ENCODE peak calls at places on chromosomes 5 and 9, in nine cellular contexts. One of them, this sample, is unnamed.

GRCh38 chr5:115602585-115603125 is 376 bp upstream of the TICAM2 start:
- DNase-seq in colonic mucosa: no peak
- DNase-seq in stimulated activated CD4-positive, alpha-beta T cell treated with anti-CD3 and anti-CD28 coated beads, Interleukin-12 subunit alpha, Interleukin-12 subunit beta, amount 100 ng/mL, for 4 hours: no peak
- DNase-seq in retinal pigment epithelial cell: no peak
- DNase-seq in HEK293T: no peak
- DNase-seq in activated T-helper 1 cell treated with Interleukin-2 at 50 U/mL for 16 hours: no peak
- DNase-seq in astrocyte of the spinal cord: peak
- DNase-seq in AG10803: no peak
- DNase-seq in left cardiac atrium: no peak
- DNase-seq in this sample: no peak

GRCh38 chr5:53603009-53603687 is 42.7 kb downstream of the NDUFS4 start:
- DNase-seq in colonic mucosa: no peak
- DNase-seq in stimulated activated CD4-positive, alpha-beta T cell treated with anti-CD3 and anti-CD28 coated beads, Interleukin-12 subunit alpha, Interleukin-12 subunit beta, amount 100 ng/mL, for 4 hours: no peak
- DNase-seq in retinal pigment epithelial cell: no peak
- DNase-seq in HEK293T: no peak
- DNase-seq in activated T-helper 1 cell treated with Interleukin-2 at 50 U/mL for 16 hours: no peak
- DNase-seq in astrocyte of the spinal cord: no peak
- DNase-seq in AG10803: peak
- DNase-seq in left cardiac atrium: peak
- DNase-seq in this sample: no peak

GRCh38 chr5:117594165-117594564 is 1019.5 kb upstream of the SEMA6A start:
- DNase-seq in colonic mucosa: no peak
- DNase-seq in stimulated activated CD4-positive, alpha-beta T cell treated with anti-CD3 and anti-CD28 coated beads, Interleukin-12 subunit alpha, Interleukin-12 subunit beta, amount 100 ng/mL, for 4 hours: no peak
- DNase-seq in retinal pigment epithelial cell: no peak
- DNase-seq in HEK293T: no peak
- DNase-seq in activated T-helper 1 cell treated with Interleukin-2 at 50 U/mL for 16 hours: no peak
- DNase-seq in astrocyte of the spinal cord: no peak
- DNase-seq in AG10803: peak
- DNase-seq in left cardiac atrium: peak
- DNase-seq in this sample: no peak

GRCh38 chr5:42720242-42720641 is 36.4 kb upstream of the CCDC152 start:
- DNase-seq in colonic mucosa: no peak
- DNase-seq in stimulated activated CD4-positive, alpha-beta T cell treated with anti-CD3 and anti-CD28 coated beads, Interleukin-12 subunit alpha, Interleukin-12 subunit beta, amount 100 ng/mL, for 4 hours: no peak
- DNase-seq in retinal pigment epithelial cell: no peak
- DNase-seq in HEK293T: no peak
- DNase-seq in activated T-helper 1 cell treated with Interleukin-2 at 50 U/mL for 16 hours: no peak
- DNase-seq in astrocyte of the spinal cord: no peak
- DNase-seq in AG10803: no peak
- DNase-seq in left cardiac atrium: no peak
- DNase-seq in this sample: no peak

GRCh38 chr5:155870636-155871035 is 456.3 kb upstream of the SGCD start:
- DNase-seq in colonic mucosa: no peak
- DNase-seq in stimulated activated CD4-positive, alpha-beta T cell treated with anti-CD3 and anti-CD28 coated beads, Interleukin-12 subunit alpha, Interleukin-12 subunit beta, amount 100 ng/mL, for 4 hours: no peak
- DNase-seq in retinal pigment epithelial cell: no peak
- DNase-seq in HEK293T: no peak
- DNase-seq in activated T-helper 1 cell treated with Interleukin-2 at 50 U/mL for 16 hours: no peak
- DNase-seq in astrocyte of the spinal cord: no peak
- DNase-seq in AG10803: no peak
- DNase-seq in left cardiac atrium: no peak
- DNase-seq in this sample: no peak

GRCh38 chr5:176530983-176531901 is 6.0 kb downstream of the RNF44 start:
- DNase-seq in colonic mucosa: no peak
- DNase-seq in stimulated activated CD4-positive, alpha-beta T cell treated with anti-CD3 and anti-CD28 coated beads, Interleukin-12 subunit alpha, Interleukin-12 subunit beta, amount 100 ng/mL, for 4 hours: peak
- DNase-seq in retinal pigment epithelial cell: no peak
- DNase-seq in HEK293T: no peak
- DNase-seq in activated T-helper 1 cell treated with Interleukin-2 at 50 U/mL for 16 hours: no peak
- DNase-seq in astrocyte of the spinal cord: peak
- DNase-seq in AG10803: no peak
- DNase-seq in left cardiac atrium: no peak
- DNase-seq in this sample: peak

GRCh38 chr5:135600971-135601381 is 22.2 kb upstream of the CXCL14 start:
- DNase-seq in colonic mucosa: no peak
- DNase-seq in stimulated activated CD4-positive, alpha-beta T cell treated with anti-CD3 and anti-CD28 coated beads, Interleukin-12 subunit alpha, Interleukin-12 subunit beta, amount 100 ng/mL, for 4 hours: no peak
- DNase-seq in retinal pigment epithelial cell: no peak
- DNase-seq in HEK293T: no peak
- DNase-seq in activated T-helper 1 cell treated with Interleukin-2 at 50 U/mL for 16 hours: no peak
- DNase-seq in astrocyte of the spinal cord: no peak
- DNase-seq in AG10803: no peak
- DNase-seq in left cardiac atrium: no peak
- DNase-seq in this sample: no peak

GRCh38 chr5:52799983-52800393 is 12.3 kb downstream of the ITGA1 start:
- DNase-seq in colonic mucosa: peak
- DNase-seq in stimulated activated CD4-positive, alpha-beta T cell treated with anti-CD3 and anti-CD28 coated beads, Interleukin-12 subunit alpha, Interleukin-12 subunit beta, amount 100 ng/mL, for 4 hours: peak
- DNase-seq in retinal pigment epithelial cell: peak
- DNase-seq in HEK293T: peak
- DNase-seq in activated T-helper 1 cell treated with Interleukin-2 at 50 U/mL for 16 hours: peak
- DNase-seq in astrocyte of the spinal cord: peak
- DNase-seq in AG10803: peak
- DNase-seq in left cardiac atrium: peak
- DNase-seq in this sample: peak

GRCh38 chr5:138955013-138955660 is 80.0 kb upstream of the LRRTM2 start:
- DNase-seq in colonic mucosa: peak
- DNase-seq in stimulated activated CD4-positive, alpha-beta T cell treated with anti-CD3 and anti-CD28 coated beads, Interleukin-12 subunit alpha, Interleukin-12 subunit beta, amount 100 ng/mL, for 4 hours: no peak
- DNase-seq in retinal pigment epithelial cell: no peak
- DNase-seq in HEK293T: no peak
- DNase-seq in activated T-helper 1 cell treated with Interleukin-2 at 50 U/mL for 16 hours: no peak
- DNase-seq in astrocyte of the spinal cord: no peak
- DNase-seq in AG10803: no peak
- DNase-seq in left cardiac atrium: no peak
- DNase-seq in this sample: peak

GRCh38 chr5:151784141-151784540 is 12.4 kb downstream of the G3BP1 start:
- DNase-seq in colonic mucosa: no peak
- DNase-seq in stimulated activated CD4-positive, alpha-beta T cell treated with anti-CD3 and anti-CD28 coated beads, Interleukin-12 subunit alpha, Interleukin-12 subunit beta, amount 100 ng/mL, for 4 hours: no peak
- DNase-seq in retinal pigment epithelial cell: no peak
- DNase-seq in HEK293T: no peak
- DNase-seq in activated T-helper 1 cell treated with Interleukin-2 at 50 U/mL for 16 hours: no peak
- DNase-seq in astrocyte of the spinal cord: no peak
- DNase-seq in AG10803: no peak
- DNase-seq in left cardiac atrium: no peak
- DNase-seq in this sample: no peak

GRCh38 chr5:165201364-165202143 is 1696.1 kb downstream of the MAT2B start:
- DNase-seq in colonic mucosa: no peak
- DNase-seq in stimulated activated CD4-positive, alpha-beta T cell treated with anti-CD3 and anti-CD28 coated beads, Interleukin-12 subunit alpha, Interleukin-12 subunit beta, amount 100 ng/mL, for 4 hours: no peak
- DNase-seq in retinal pigment epithelial cell: no peak
- DNase-seq in HEK293T: no peak
- DNase-seq in activated T-helper 1 cell treated with Interleukin-2 at 50 U/mL for 16 hours: no peak
- DNase-seq in astrocyte of the spinal cord: peak
- DNase-seq in AG10803: no peak
- DNase-seq in left cardiac atrium: no peak
- DNase-seq in this sample: no peak

GRCh38 chr9:131264231-131264630 is 12.1 kb downstream of the FAM78A start:
- DNase-seq in colonic mucosa: no peak
- DNase-seq in stimulated activated CD4-positive, alpha-beta T cell treated with anti-CD3 and anti-CD28 coated beads, Interleukin-12 subunit alpha, Interleukin-12 subunit beta, amount 100 ng/mL, for 4 hours: no peak
- DNase-seq in retinal pigment epithelial cell: no peak
- DNase-seq in HEK293T: no peak
- DNase-seq in activated T-helper 1 cell treated with Interleukin-2 at 50 U/mL for 16 hours: no peak
- DNase-seq in astrocyte of the spinal cord: no peak
- DNase-seq in AG10803: no peak
- DNase-seq in left cardiac atrium: no peak
- DNase-seq in this sample: peak

GRCh38 chr9:115650768-115651167 is 502.8 kb upstream of the PAPPA start:
- DNase-seq in colonic mucosa: no peak
- DNase-seq in stimulated activated CD4-positive, alpha-beta T cell treated with anti-CD3 and anti-CD28 coated beads, Interleukin-12 subunit alpha, Interleukin-12 subunit beta, amount 100 ng/mL, for 4 hours: no peak
- DNase-seq in retinal pigment epithelial cell: no peak
- DNase-seq in HEK293T: no peak
- DNase-seq in activated T-helper 1 cell treated with Interleukin-2 at 50 U/mL for 16 hours: no peak
- DNase-seq in astrocyte of the spinal cord: peak
- DNase-seq in AG10803: peak
- DNase-seq in left cardiac atrium: no peak
- DNase-seq in this sample: no peak

GRCh38 chr5:11383506-11384095 is 520.6 kb downstream of the CTNND2 start:
- DNase-seq in colonic mucosa: no peak
- DNase-seq in stimulated activated CD4-positive, alpha-beta T cell treated with anti-CD3 and anti-CD28 coated beads, Interleukin-12 subunit alpha, Interleukin-12 subunit beta, amount 100 ng/mL, for 4 hours: no peak
- DNase-seq in retinal pigment epithelial cell: no peak
- DNase-seq in HEK293T: no peak
- DNase-seq in activated T-helper 1 cell treated with Interleukin-2 at 50 U/mL for 16 hours: no peak
- DNase-seq in astrocyte of the spinal cord: no peak
- DNase-seq in AG10803: no peak
- DNase-seq in left cardiac atrium: no peak
- DNase-seq in this sample: no peak

GRCh38 chr9:81680506-81680905 is 8.8 kb downstream of the TLE1 start:
- DNase-seq in colonic mucosa: no peak
- DNase-seq in stimulated activated CD4-positive, alpha-beta T cell treated with anti-CD3 and anti-CD28 coated beads, Interleukin-12 subunit alpha, Interleukin-12 subunit beta, amount 100 ng/mL, for 4 hours: no peak
- DNase-seq in retinal pigment epithelial cell: no peak
- DNase-seq in HEK293T: no peak
- DNase-seq in activated T-helper 1 cell treated with Interleukin-2 at 50 U/mL for 16 hours: no peak
- DNase-seq in astrocyte of the spinal cord: no peak
- DNase-seq in AG10803: no peak
- DNase-seq in left cardiac atrium: no peak
- DNase-seq in this sample: no peak

GRCh38 chr9:1337169-1337568 is 287.0 kb downstream of the DMRT2 start:
- DNase-seq in colonic mucosa: no peak
- DNase-seq in stimulated activated CD4-positive, alpha-beta T cell treated with anti-CD3 and anti-CD28 coated beads, Interleukin-12 subunit alpha, Interleukin-12 subunit beta, amount 100 ng/mL, for 4 hours: no peak
- DNase-seq in retinal pigment epithelial cell: no peak
- DNase-seq in HEK293T: no peak
- DNase-seq in activated T-helper 1 cell treated with Interleukin-2 at 50 U/mL for 16 hours: no peak
- DNase-seq in astrocyte of the spinal cord: no peak
- DNase-seq in AG10803: peak
- DNase-seq in left cardiac atrium: no peak
- DNase-seq in this sample: no peak

GRCh38 chr9:2662496-2662895 is 40.9 kb downstream of the VLDLR start:
- DNase-seq in colonic mucosa: no peak
- DNase-seq in stimulated activated CD4-positive, alpha-beta T cell treated with anti-CD3 and anti-CD28 coated beads, Interleukin-12 subunit alpha, Interleukin-12 subunit beta, amount 100 ng/mL, for 4 hours: no peak
- DNase-seq in retinal pigment epithelial cell: no peak
- DNase-seq in HEK293T: no peak
- DNase-seq in activated T-helper 1 cell treated with Interleukin-2 at 50 U/mL for 16 hours: no peak
- DNase-seq in astrocyte of the spinal cord: no peak
- DNase-seq in AG10803: no peak
- DNase-seq in left cardiac atrium: no peak
- DNase-seq in this sample: no peak

GRCh38 chr9:631596-631995 is 209.9 kb upstream of the DMRT1 start:
- DNase-seq in colonic mucosa: no peak
- DNase-seq in stimulated activated CD4-positive, alpha-beta T cell treated with anti-CD3 and anti-CD28 coated beads, Interleukin-12 subunit alpha, Interleukin-12 subunit beta, amount 100 ng/mL, for 4 hours: no peak
- DNase-seq in retinal pigment epithelial cell: no peak
- DNase-seq in HEK293T: no peak
- DNase-seq in activated T-helper 1 cell treated with Interleukin-2 at 50 U/mL for 16 hours: no peak
- DNase-seq in astrocyte of the spinal cord: peak
- DNase-seq in AG10803: peak
- DNase-seq in left cardiac atrium: no peak
- DNase-seq in this sample: no peak

GRCh38 chr9:129170229-129170628 is 7.8 kb downstream of the IER5L start:
- DNase-seq in colonic mucosa: no peak
- DNase-seq in stimulated activated CD4-positive, alpha-beta T cell treated with anti-CD3 and anti-CD28 coated beads, Interleukin-12 subunit alpha, Interleukin-12 subunit beta, amount 100 ng/mL, for 4 hours: no peak
- DNase-seq in retinal pigment epithelial cell: no peak
- DNase-seq in HEK293T: no peak
- DNase-seq in activated T-helper 1 cell treated with Interleukin-2 at 50 U/mL for 16 hours: no peak
- DNase-seq in astrocyte of the spinal cord: no peak
- DNase-seq in AG10803: peak
- DNase-seq in left cardiac atrium: no peak
- DNase-seq in this sample: no peak

GRCh38 chr5:367358-368130 is 46.0 kb downstream of the AHRR start:
- DNase-seq in colonic mucosa: peak
- DNase-seq in stimulated activated CD4-positive, alpha-beta T cell treated with anti-CD3 and anti-CD28 coated beads, Interleukin-12 subunit alpha, Interleukin-12 subunit beta, amount 100 ng/mL, for 4 hours: no peak
- DNase-seq in retinal pigment epithelial cell: no peak
- DNase-seq in HEK293T: no peak
- DNase-seq in activated T-helper 1 cell treated with Interleukin-2 at 50 U/mL for 16 hours: no peak
- DNase-seq in astrocyte of the spinal cord: no peak
- DNase-seq in AG10803: no peak
- DNase-seq in left cardiac atrium: no peak
- DNase-seq in this sample: peak

GRCh38 chr5:72451771-72452505 is 55.3 kb downstream of the ZNF366 start:
- DNase-seq in colonic mucosa: peak
- DNase-seq in stimulated activated CD4-positive, alpha-beta T cell treated with anti-CD3 and anti-CD28 coated beads, Interleukin-12 subunit alpha, Interleukin-12 subunit beta, amount 100 ng/mL, for 4 hours: no peak
- DNase-seq in retinal pigment epithelial cell: no peak
- DNase-seq in HEK293T: no peak
- DNase-seq in activated T-helper 1 cell treated with Interleukin-2 at 50 U/mL for 16 hours: no peak
- DNase-seq in astrocyte of the spinal cord: peak
- DNase-seq in AG10803: peak
- DNase-seq in left cardiac atrium: peak
- DNase-seq in this sample: peak

GRCh38 chr5:113050606-113051391 is 74.2 kb downstream of the DCP2 start:
- DNase-seq in colonic mucosa: no peak
- DNase-seq in stimulated activated CD4-positive, alpha-beta T cell treated with anti-CD3 and anti-CD28 coated beads, Interleukin-12 subunit alpha, Interleukin-12 subunit beta, amount 100 ng/mL, for 4 hours: no peak
- DNase-seq in retinal pigment epithelial cell: no peak
- DNase-seq in HEK293T: no peak
- DNase-seq in activated T-helper 1 cell treated with Interleukin-2 at 50 U/mL for 16 hours: no peak
- DNase-seq in astrocyte of the spinal cord: peak
- DNase-seq in AG10803: peak
- DNase-seq in left cardiac atrium: no peak
- DNase-seq in this sample: no peak

GRCh38 chr5:175306381-175306780 is 137.6 kb downstream of the DRD1 start:
- DNase-seq in colonic mucosa: no peak
- DNase-seq in stimulated activated CD4-positive, alpha-beta T cell treated with anti-CD3 and anti-CD28 coated beads, Interleukin-12 subunit alpha, Interleukin-12 subunit beta, amount 100 ng/mL, for 4 hours: no peak
- DNase-seq in retinal pigment epithelial cell: no peak
- DNase-seq in HEK293T: no peak
- DNase-seq in activated T-helper 1 cell treated with Interleukin-2 at 50 U/mL for 16 hours: no peak
- DNase-seq in astrocyte of the spinal cord: no peak
- DNase-seq in AG10803: no peak
- DNase-seq in left cardiac atrium: no peak
- DNase-seq in this sample: no peak

This sample was measured in left ventricle myocardium superior.